ENCODE peak calls at places on chromosomes 3 and 15, in nine cellular contexts. E, J, V, I, F, K, D, W and C are unnamed samples.
A peak's percentile ranks its signal among the peaks of the same experiment; 100 is the strongest.

GRCh38 chr15:45544266-45545023 is 21.9 kb upstream of the SLC30A4 start:
- DNase-seq in E (no peak), J (no peak), V (no peak), I (no peak), F (no peak), K (no peak), D (no peak), W (no peak), C (no peak)

GRCh38 chr3:183108470-183108869 is 9.2 kb upstream of the MCCC1 start:
- DNase-seq in E (no peak), J (no peak), V (no peak), I (no peak), F (no peak), K (no peak), D (no peak), W (no peak), C (no peak)

GRCh38 chr3:187628169-187628568 is 42.0 kb downstream of the SST start:
- DNase-seq in E (no peak), J (no peak), V (no peak), I (no peak), F (no peak), K (no peak), D (no peak), W (no peak), C (no peak)

GRCh38 chr15:58568157-58568571 is 136.4 kb downstream of the LIPC start:
- DNase-seq in E (no peak), J (no peak), V (no peak), I (peak; percentile 62), F (peak; percentile 50), K (no peak), D (peak; percentile 64), W (no peak), C (no peak)

GRCh38 chr3:114496874-114497273 is 203.0 kb downstream of the TIGIT start:
- DNase-seq in E (no peak), J (peak; percentile 78), V (no peak), I (no peak), F (no peak), K (no peak), D (peak; percentile 87), W (no peak), C (no peak)

GRCh38 chr3:184562146-184562861 is 719 bp downstream of the EPHB3 start:
- DNase-seq in E (no peak), J (peak; percentile 66), V (no peak), I (no peak), F (no peak), K (peak; percentile 36), D (no peak), W (no peak), C (no peak)

GRCh38 chr3:152155654-152156053 is 113.1 kb upstream of the MBNL1 start:
- DNase-seq in E (no peak), J (no peak), V (no peak), I (no peak), F (no peak), K (no peak), D (no peak), W (no peak), C (no peak)

GRCh38 chr15:90006217-90007088 is 5.3 kb downstream of the ZNF710 start:
- DNase-seq in E (no peak), J (no peak), V (no peak), I (no peak), F (no peak), K (no peak), D (no peak), W (no peak), C (no peak)

GRCh38 chr3:157199841-157200240 is 39.9 kb upstream of the CCNL1 start:
- DNase-seq in E (no peak), J (peak; percentile 41), V (no peak), I (no peak), F (no peak), K (no peak), D (no peak), W (no peak), C (no peak)

GRCh38 chr3:40079203-40079844 is 230.2 kb upstream of the EIF1B start:
- DNase-seq in E (no peak), J (peak; percentile 83), V (no peak), I (no peak), F (no peak), K (no peak), D (no peak), W (no peak), C (no peak)

GRCh38 chr3:118436863-118437262 is 597.8 kb downstream of the IGSF11 start:
- DNase-seq in E (no peak), J (no peak), V (no peak), I (no peak), F (no peak), K (no peak), D (no peak), W (no peak), C (no peak)

GRCh38 chr15:70259030-70259424 is 161.3 kb upstream of the TLE3 start:
- DNase-seq in E (peak; percentile 79), J (peak; percentile 62), V (no peak), I (peak; percentile 87), F (peak; percentile 81), K (peak; percentile 44), D (no peak), W (no peak), C (peak; percentile 80)

GRCh38 chr3:26590919-26591318 is 31.7 kb upstream of the LRRC3B start:
- DNase-seq in E (no peak), J (no peak), V (no peak), I (no peak), F (no peak), K (no peak), D (no peak), W (no peak), C (no peak)

GRCh38 chr3:143951351-143951971 is 20.2 kb upstream of the DIPK2A start:
- DNase-seq in E (no peak), J (peak; percentile 71), V (peak; percentile 27), I (peak; percentile 49), F (no peak), K (peak; percentile 41), D (no peak), W (peak; percentile 29), C (no peak)

GRCh38 chr15:90871716-90872480 is 3.5 kb downstream of the FURIN start:
- DNase-seq in E (no peak), J (peak; percentile 55), V (peak; percentile 47), I (no peak), F (no peak), K (no peak), D (no peak), W (peak; percentile 56), C (no peak)

GRCh38 chr3:155407331-155407730 is 113.8 kb upstream of the STRIT1 start:
- DNase-seq in E (no peak), J (peak; percentile 34), V (no peak), I (no peak), F (no peak), K (no peak), D (no peak), W (no peak), C (no peak)

GRCh38 chr3:142237891-142238290 is 12.5 kb upstream of the GK5 start:
- DNase-seq in E (no peak), J (peak; percentile 42), V (no peak), I (no peak), F (no peak), K (no peak), D (no peak), W (no peak), C (no peak)

GRCh38 chr15:75065467-75065850 is 42.1 kb downstream of the PPCDC start:
- DNase-seq in E (no peak), J (no peak), V (no peak), I (peak; percentile 45), F (no peak), K (no peak), D (peak; percentile 51), W (no peak), C (peak; percentile 65)

GRCh38 chr15:93476491-93477176 is 387.6 kb upstream of the RGMA start:
- DNase-seq in E (no peak), J (no peak), V (no peak), I (no peak), F (no peak), K (no peak), D (no peak), W (no peak), C (no peak)

GRCh38 chr3:61996351-61996750 is 377.0 kb downstream of the FEZF2 start:
- DNase-seq in E (no peak), J (peak; percentile 12), V (no peak), I (no peak), F (no peak), K (no peak), D (no peak), W (no peak), C (no peak)

GRCh38 chr3:58422756-58423324 is 10.8 kb downstream of the PDHB start:
- DNase-seq in E (no peak), J (peak; percentile 48), V (peak; percentile 20), I (no peak), F (no peak), K (no peak), D (no peak), W (no peak), C (no peak)

GRCh38 chr3:148911173-148911572 is 46.1 kb downstream of the CPA3 start:
- DNase-seq in E (no peak), J (no peak), V (no peak), I (no peak), F (no peak), K (no peak), D (no peak), W (no peak), C (no peak)

GRCh38 chr3:188296761-188297689 is 143.1 kb downstream of the LPP start:
- DNase-seq in E (no peak), J (peak; percentile 90), V (no peak), I (peak; percentile 60), F (peak; percentile 47), K (peak; percentile 55), D (peak; percentile 89), W (no peak), C (no peak)

GRCh38 chr3:169350228-169350627 is 313.3 kb downstream of the MECOM start:
- DNase-seq in E (no peak), J (no peak), V (no peak), I (no peak), F (no peak), K (no peak), D (no peak), W (no peak), C (no peak)

GRCh38 chr3:16441306-16441898 is 72.1 kb downstream of the RFTN1 start:
- DNase-seq in E (no peak), J (peak; percentile 39), V (no peak), I (no peak), F (no peak), K (no peak), D (no peak), W (no peak), C (no peak)

GRCh38 chr3:50649451-50649931 is 25.2 kb upstream of the DOCK3 start:
- DNase-seq in E (no peak), J (no peak), V (no peak), I (no peak), F (no peak), K (no peak), D (no peak), W (no peak), C (no peak)

GRCh38 chr15:92122259-92122658 is 268.8 kb downstream of the SLCO3A1 start:
- DNase-seq in E (no peak), J (no peak), V (no peak), I (no peak), F (no peak), K (no peak), D (no peak), W (no peak), C (no peak)

GRCh38 chr15:96500491-96500890 is 170.0 kb downstream of the NR2F2 start:
- DNase-seq in E (no peak), J (no peak), V (no peak), I (no peak), F (no peak), K (no peak), D (no peak), W (no peak), C (no peak)

GRCh38 chr15:65028921-65029735 is at the start of gene MTFMT:
- DNase-seq in E (peak; percentile 96), J (peak; percentile 92), V (peak; percentile 93), I (peak; percentile 97), F (peak; percentile 93), K (peak; percentile 84), D (peak; percentile 41), W (peak; percentile 99), C (peak; percentile 89)

GRCh38 chr3:161852744-161853143 is 356.1 kb downstream of the OTOL1 start:
- DNase-seq in E (no peak), J (no peak), V (no peak), I (no peak), F (no peak), K (no peak), D (no peak), W (no peak), C (no peak)